ENCODE peak calls at places on chromosome 20, in five cellular contexts. One of them, this sample, is unnamed.

GRCh38 chr20:47960277-47960676 is 175.0 kb upstream of the SULF2 start:
- DNase-seq in cardiac muscle cell: no peak
- DNase-seq in non-pigmented ciliary epithelial cell: no peak
- DNase-seq in immature natural killer cell: no peak
- DNase-seq in iris pigment epithelial cell: no peak
- DNase-seq in this sample: no peak

GRCh38 chr20:1735417-1736089 is 78.0 kb upstream of the SIRPG start:
- DNase-seq in cardiac muscle cell: no peak
- DNase-seq in non-pigmented ciliary epithelial cell: no peak
- DNase-seq in immature natural killer cell: no peak
- DNase-seq in iris pigment epithelial cell: no peak
- DNase-seq in this sample: no peak

GRCh38 chr20:56504373-56505005 is 20.1 kb upstream of the FAM209A start:
- DNase-seq in cardiac muscle cell: peak
- DNase-seq in non-pigmented ciliary epithelial cell: no peak
- DNase-seq in immature natural killer cell: no peak
- DNase-seq in iris pigment epithelial cell: no peak
- DNase-seq in this sample: no peak

GRCh38 chr20:17556842-17557674 is 12.8 kb upstream of the DSTN start:
- DNase-seq in cardiac muscle cell: no peak
- DNase-seq in non-pigmented ciliary epithelial cell: no peak
- DNase-seq in immature natural killer cell: no peak
- DNase-seq in iris pigment epithelial cell: no peak
- DNase-seq in this sample: peak

GRCh38 chr20:61303675-61304074 is 51.6 kb downstream of the CDH4 start:
- DNase-seq in cardiac muscle cell: no peak
- DNase-seq in non-pigmented ciliary epithelial cell: no peak
- DNase-seq in immature natural killer cell: no peak
- DNase-seq in iris pigment epithelial cell: no peak
- DNase-seq in this sample: no peak

GRCh38 chr20:33481431-33481941 is 8.4 kb upstream of the CBFA2T2 start:
- DNase-seq in cardiac muscle cell: no peak
- DNase-seq in non-pigmented ciliary epithelial cell: no peak
- DNase-seq in immature natural killer cell: no peak
- DNase-seq in iris pigment epithelial cell: no peak
- DNase-seq in this sample: no peak

GRCh38 chr20:61185841-61186601 is 66.0 kb upstream of the CDH4 start:
- DNase-seq in cardiac muscle cell: no peak
- DNase-seq in non-pigmented ciliary epithelial cell: peak
- DNase-seq in immature natural killer cell: no peak
- DNase-seq in iris pigment epithelial cell: peak
- DNase-seq in this sample: peak

GRCh38 chr20:58084566-58084965 is 143.9 kb downstream of the ANKRD60 start:
- DNase-seq in cardiac muscle cell: no peak
- DNase-seq in non-pigmented ciliary epithelial cell: no peak
- DNase-seq in immature natural killer cell: no peak
- DNase-seq in iris pigment epithelial cell: no peak
- DNase-seq in this sample: no peak

GRCh38 chr20:11195899-11196558 is 522.2 kb upstream of the JAG1 start:
- DNase-seq in cardiac muscle cell: peak
- DNase-seq in non-pigmented ciliary epithelial cell: no peak
- DNase-seq in immature natural killer cell: no peak
- DNase-seq in iris pigment epithelial cell: peak
- DNase-seq in this sample: no peak

GRCh38 chr20:60437418-60437817 is 479.2 kb downstream of the CDH26 start:
- DNase-seq in cardiac muscle cell: no peak
- DNase-seq in non-pigmented ciliary epithelial cell: no peak
- DNase-seq in immature natural killer cell: no peak
- DNase-seq in iris pigment epithelial cell: no peak
- DNase-seq in this sample: no peak

GRCh38 chr20:56400001-56400640 is 7.7 kb downstream of the CSTF1 start:
- DNase-seq in cardiac muscle cell: peak
- DNase-seq in non-pigmented ciliary epithelial cell: peak
- DNase-seq in immature natural killer cell: peak
- DNase-seq in iris pigment epithelial cell: peak
- DNase-seq in this sample: peak

GRCh38 chr20:18734525-18735189 is 78.9 kb upstream of the SCP2D1 start:
- DNase-seq in cardiac muscle cell: no peak
- DNase-seq in non-pigmented ciliary epithelial cell: no peak
- DNase-seq in immature natural killer cell: no peak
- DNase-seq in iris pigment epithelial cell: no peak
- DNase-seq in this sample: no peak

GRCh38 chr20:38863024-38863851 is 57.7 kb downstream of the PPP1R16B start:
- DNase-seq in cardiac muscle cell: no peak
- DNase-seq in non-pigmented ciliary epithelial cell: no peak
- DNase-seq in immature natural killer cell: no peak
- DNase-seq in iris pigment epithelial cell: no peak
- DNase-seq in this sample: no peak

GRCh38 chr20:40462600-40462999 is 226.4 kb downstream of the MAFB start:
- DNase-seq in cardiac muscle cell: no peak
- DNase-seq in non-pigmented ciliary epithelial cell: no peak
- DNase-seq in immature natural killer cell: no peak
- DNase-seq in iris pigment epithelial cell: no peak
- DNase-seq in this sample: no peak

GRCh38 chr20:49813305-49813974 is 812 bp downstream of the SLC9A8 start:
- DNase-seq in cardiac muscle cell: no peak
- DNase-seq in non-pigmented ciliary epithelial cell: no peak
- DNase-seq in immature natural killer cell: no peak
- DNase-seq in iris pigment epithelial cell: no peak
- DNase-seq in this sample: no peak

GRCh38 chr20:42204261-42204660 is 586.1 kb upstream of the CHD6 start:
- DNase-seq in cardiac muscle cell: peak
- DNase-seq in non-pigmented ciliary epithelial cell: no peak
- DNase-seq in immature natural killer cell: no peak
- DNase-seq in iris pigment epithelial cell: no peak
- DNase-seq in this sample: peak

GRCh38 chr20:23013429-23013828 is 21.7 kb upstream of the SSTR4 start:
- DNase-seq in cardiac muscle cell: no peak
- DNase-seq in non-pigmented ciliary epithelial cell: no peak
- DNase-seq in immature natural killer cell: no peak
- DNase-seq in iris pigment epithelial cell: no peak
- DNase-seq in this sample: no peak

GRCh38 chr20:13034115-13034514 is 25.3 kb downstream of the SPTLC3 start:
- DNase-seq in cardiac muscle cell: no peak
- DNase-seq in non-pigmented ciliary epithelial cell: no peak
- DNase-seq in immature natural killer cell: no peak
- DNase-seq in iris pigment epithelial cell: no peak
- DNase-seq in this sample: no peak

GRCh38 chr20:25005220-25005619 is 12.7 kb upstream of the APMAP start:
- DNase-seq in cardiac muscle cell: no peak
- DNase-seq in non-pigmented ciliary epithelial cell: no peak
- DNase-seq in immature natural killer cell: no peak
- DNase-seq in iris pigment epithelial cell: no peak
- DNase-seq in this sample: peak

GRCh38 chr20:58755062-58755697 is 62.6 kb downstream of the NPEPL1 start:
- DNase-seq in cardiac muscle cell: no peak
- DNase-seq in non-pigmented ciliary epithelial cell: no peak
- DNase-seq in immature natural killer cell: no peak
- DNase-seq in iris pigment epithelial cell: no peak
- DNase-seq in this sample: no peak

GRCh38 chr20:48008850-48009535 is 223.7 kb upstream of the SULF2 start:
- DNase-seq in cardiac muscle cell: no peak
- DNase-seq in non-pigmented ciliary epithelial cell: no peak
- DNase-seq in immature natural killer cell: no peak
- DNase-seq in iris pigment epithelial cell: peak
- DNase-seq in this sample: no peak

GRCh38 chr20:44019638-44020335 is 105.1 kb downstream of the TOX2 start:
- DNase-seq in cardiac muscle cell: no peak
- DNase-seq in non-pigmented ciliary epithelial cell: no peak
- DNase-seq in immature natural killer cell: peak
- DNase-seq in iris pigment epithelial cell: peak
- DNase-seq in this sample: no peak

GRCh38 chr20:25039697-25040437 is 18.1 kb downstream of the ACSS1 start:
- DNase-seq in cardiac muscle cell: no peak
- DNase-seq in non-pigmented ciliary epithelial cell: no peak
- DNase-seq in immature natural killer cell: no peak
- DNase-seq in iris pigment epithelial cell: peak
- DNase-seq in this sample: peak

GRCh38 chr20:33791959-33792597 is 19.1 kb upstream of the CHMP4B start:
- DNase-seq in cardiac muscle cell: peak
- DNase-seq in non-pigmented ciliary epithelial cell: no peak
- DNase-seq in immature natural killer cell: peak
- DNase-seq in iris pigment epithelial cell: peak
- DNase-seq in this sample: peak

GRCh38 chr20:37992802-37993538 is 40.3 kb downstream of the TTI1 start:
- DNase-seq in cardiac muscle cell: peak
- DNase-seq in non-pigmented ciliary epithelial cell: peak
- DNase-seq in immature natural killer cell: peak
- DNase-seq in iris pigment epithelial cell: peak
- DNase-seq in this sample: peak

GRCh38 chr20:10927011-10927583 is 253.3 kb upstream of the JAG1 start:
- DNase-seq in cardiac muscle cell: peak
- DNase-seq in non-pigmented ciliary epithelial cell: no peak
- DNase-seq in immature natural killer cell: no peak
- DNase-seq in iris pigment epithelial cell: no peak
- DNase-seq in this sample: peak

GRCh38 chr20:3714092-3714491 is 1.7 kb upstream of the SIGLEC1 start:
- DNase-seq in cardiac muscle cell: no peak
- DNase-seq in non-pigmented ciliary epithelial cell: no peak
- DNase-seq in immature natural killer cell: no peak
- DNase-seq in iris pigment epithelial cell: no peak
- DNase-seq in this sample: no peak

GRCh38 chr20:19915111-19915798 is 101.9 kb upstream of the NAA20 start:
- DNase-seq in cardiac muscle cell: no peak
- DNase-seq in non-pigmented ciliary epithelial cell: no peak
- DNase-seq in immature natural killer cell: no peak
- DNase-seq in iris pigment epithelial cell: no peak
- DNase-seq in this sample: no peak

GRCh38 chr20:5864873-5865582 is 85.3 kb downstream of the TRMT6 start:
- DNase-seq in cardiac muscle cell: no peak
- DNase-seq in non-pigmented ciliary epithelial cell: no peak
- DNase-seq in immature natural killer cell: no peak
- DNase-seq in iris pigment epithelial cell: peak
- DNase-seq in this sample: no peak

This sample was measured in astrocyte of the hippocampus.